ENCODE peak calls at places on chromosomes 11 and 22, in ten cellular contexts. S is CD4-positive, CD25-positive, alpha-beta regulatory T cell; F is lower lobe of right lung; L is aorta; R is pancreas; K is psoas muscle; Y is HCT116; O is left lung; E is body of pancreas; H is HepG2. Q is an unnamed sample.

GRCh38 chr11:11569936-11570491 is 51.8 kb downstream of the GALNT18 start:
- ATAC-seq in S (no peak), F (peak; percentile 81), L (peak; percentile 91), R (peak; percentile 81), K (peak; percentile 82), Y (no peak), O (peak; percentile 96), E (peak; percentile 62), H (peak; percentile 35), Q (peak; percentile 75)

GRCh38 chr11:102171101-102171500 is 60.9 kb downstream of the YAP1 start:
- ATAC-seq in S (no peak), F (no peak), L (peak; percentile 77), R (peak; percentile 51), K (no peak), Y (no peak), O (peak; percentile 48), E (peak; percentile 52), H (no peak), Q (peak; percentile 69)

GRCh38 chr11:3341298-3341697 is 37.6 kb downstream of the ZNF195 start:
- ATAC-seq in S (no peak), F (no peak), L (no peak), R (peak; percentile 77), K (no peak), Y (peak; percentile 55), O (peak; percentile 27), E (peak; percentile 52), H (peak; percentile 51), Q (no peak)

GRCh38 chr11:86978247-86978646 is 23.1 kb upstream of the FZD4 start:
- ATAC-seq in S (no peak), F (no peak), L (peak; percentile 47), R (peak; percentile 59), K (peak; percentile 74), Y (no peak), O (no peak), E (peak; percentile 36), H (no peak), Q (peak; percentile 76)

GRCh38 chr11:118912742-118913410 is 12.8 kb downstream of the BCL9L start:
- ATAC-seq in S (no peak), F (no peak), L (no peak), R (no peak), K (no peak), Y (no peak), O (peak; percentile 3), E (no peak), H (no peak), Q (no peak)

GRCh38 chr11:5420993-5421392 is 918 bp upstream of the OR51Q1 start:
- ATAC-seq in S (no peak), F (no peak), L (no peak), R (no peak), K (no peak), Y (peak; percentile 61), O (no peak), E (no peak), H (no peak), Q (no peak)

GRCh38 chr22:24696551-24697001 is 77.9 kb downstream of the PIWIL3 start:
- ATAC-seq in S (no peak), F (no peak), L (no peak), R (no peak), K (peak; percentile 31), Y (no peak), O (no peak), E (no peak), H (peak; percentile 34), Q (no peak)

GRCh38 chr11:134248910-134249480 is 4.2 kb downstream of the THYN1 start:
- ATAC-seq in S (no peak), F (no peak), L (no peak), R (no peak), K (no peak), Y (no peak), O (no peak), E (no peak), H (no peak), Q (no peak)

GRCh38 chr11:126194121-126194543 is 17.3 kb downstream of the RPUSD4 start:
- ATAC-seq in S (no peak), F (peak; percentile 47), L (peak; percentile 61), R (peak; percentile 84), K (no peak), Y (peak; percentile 82), O (peak; percentile 86), E (peak; percentile 60), H (no peak), Q (no peak)

GRCh38 chr11:11020747-11021149 is 162.9 kb upstream of the ZBED5 start:
- ATAC-seq in S (no peak), F (no peak), L (no peak), R (no peak), K (peak; percentile 37), Y (no peak), O (no peak), E (no peak), H (no peak), Q (no peak)

GRCh38 chr22:18935889-18936529 is at the start of gene PRODH:
- ATAC-seq in S (no peak), F (peak; percentile 79), L (no peak), R (peak; percentile 92), K (peak; percentile 82), Y (peak; percentile 97), O (peak; percentile 79), E (peak; percentile 74), H (peak; percentile 71), Q (peak; percentile 51)

GRCh38 chr22:37703906-37704305 is 7.1 kb downstream of the TRIOBP start:
- ATAC-seq in S (no peak), F (no peak), L (no peak), R (no peak), K (no peak), Y (no peak), O (no peak), E (no peak), H (no peak), Q (no peak)

GRCh38 chr11:117220568-117220967 is 11.3 kb downstream of the PCSK7 start:
- ATAC-seq in S (no peak), F (peak; percentile 31), L (peak; percentile 81), R (peak; percentile 46), K (peak; percentile 55), Y (no peak), O (peak; percentile 7), E (peak; percentile 49), H (no peak), Q (peak; percentile 52)

GRCh38 chr11:117219001-117219400 is 12.9 kb downstream of the PCSK7 start:
- ATAC-seq in S (no peak), F (no peak), L (no peak), R (peak; percentile 34), K (no peak), Y (no peak), O (no peak), E (no peak), H (no peak), Q (no peak)

GRCh38 chr11:117220999-117221774 is 10.7 kb downstream of the PCSK7 start:
- ATAC-seq in S (no peak), F (no peak), L (peak; percentile 22), R (peak; percentile 51), K (peak; percentile 83), Y (peak; percentile 3), O (peak; percentile 15), E (peak; percentile 25), H (no peak), Q (peak; percentile 64)

GRCh38 chr11:117219455-117219854 is 12.4 kb downstream of the PCSK7 start:
- ATAC-seq in S (no peak), F (no peak), L (no peak), R (no peak), K (no peak), Y (no peak), O (no peak), E (no peak), H (no peak), Q (no peak)

DNA sequence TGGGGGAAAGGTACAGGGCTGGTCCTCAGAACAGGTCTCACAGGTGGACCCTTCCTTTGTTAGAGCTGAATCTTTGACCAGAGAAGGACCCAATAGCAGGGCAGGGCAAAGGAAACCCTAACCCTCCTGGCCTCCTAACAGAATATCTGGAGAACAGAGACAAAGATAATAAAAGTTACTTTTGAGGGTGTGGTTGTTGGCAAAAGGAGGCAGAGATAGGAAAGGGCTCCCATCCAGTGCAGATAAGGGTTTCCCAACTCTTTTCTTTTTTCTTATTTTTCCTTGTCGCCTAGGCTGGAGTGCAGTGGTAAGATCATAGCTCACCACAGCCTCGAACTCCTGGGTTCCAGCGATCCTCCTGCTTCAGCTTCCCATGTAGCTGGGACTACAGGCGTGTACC is 11.9 kb downstream of the PCSK7 start:
- ATAC-seq in S (no peak), F (no peak), L (no peak), R (no peak), K (no peak), Y (no peak), O (no peak), E (no peak), H (no peak), Q (no peak)
- H3K36me3 ChIP-seq in S (peaks cover 94% of the 10 kb centered on the region), F (peaks cover 97% of the 10 kb centered on the region), L (no peaks in the 10 kb centered on the region), R (peaks cover 29% of the 10 kb centered on the region), K (peaks cover 70% of the 10 kb centered on the region), Y (peaks cover 14% of the 10 kb centered on the region), O (no peaks in the 10 kb centered on the region), E (no peaks in the 10 kb centered on the region), H (no peaks in the 10 kb centered on the region), Q (peaks cover 51% of the 10 kb centered on the region)

GRCh38 chr11:68683086-68683951 is 1.0 kb upstream of the GAL start:
- ATAC-seq in S (no peak), F (no peak), L (no peak), R (no peak), K (no peak), Y (no peak), O (no peak), E (no peak), H (no peak), Q (no peak)
- H3K36me3 ChIP-seq in S (no peaks in the 10 kb centered on the region), F (no peaks in the 10 kb centered on the region), L (no peaks in the 10 kb centered on the region), R (no peaks in the 10 kb centered on the region), K (no peaks in the 10 kb centered on the region), Y (no peaks in the 10 kb centered on the region), O (no peaks in the 10 kb centered on the region), E (no peaks in the 10 kb centered on the region), H (no peaks in the 10 kb centered on the region), Q (no peaks in the 10 kb centered on the region)

DNA sequence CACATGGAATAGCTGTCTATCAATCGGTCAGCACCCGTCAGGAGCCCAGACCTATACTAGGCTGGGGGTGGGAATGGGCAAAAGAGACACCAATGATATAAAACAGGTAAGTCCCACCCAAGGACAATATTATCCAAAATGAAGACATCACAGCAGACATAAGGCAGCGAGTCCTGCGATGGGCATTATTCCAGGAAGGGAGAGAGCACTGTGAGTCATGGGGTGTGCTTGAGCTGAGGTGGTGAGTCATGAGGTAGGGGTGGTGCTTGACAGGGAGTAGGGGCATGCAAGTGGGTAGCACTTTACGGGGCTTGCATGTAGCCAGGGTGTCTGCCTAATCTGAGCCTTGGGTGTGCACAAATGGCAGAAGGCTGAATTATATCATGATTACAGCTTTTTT is 605.0 kb upstream of the CADM1 start:
- ATAC-seq in S (no peak), F (peak; percentile 63), L (no peak), R (no peak), K (peak; percentile 59), Y (peak; percentile 40), O (peak; percentile 86), E (no peak), H (no peak), Q (no peak)
- H3K36me3 ChIP-seq in S (no peaks in the 10 kb centered on the region), F (no peaks in the 10 kb centered on the region), L (no peaks in the 10 kb centered on the region), R (no peaks in the 10 kb centered on the region), K (no peaks in the 10 kb centered on the region), Y (no peaks in the 10 kb centered on the region), O (no peaks in the 10 kb centered on the region), E (no peaks in the 10 kb centered on the region), H (no peaks in the 10 kb centered on the region), Q (no peaks in the 10 kb centered on the region)

DNA sequence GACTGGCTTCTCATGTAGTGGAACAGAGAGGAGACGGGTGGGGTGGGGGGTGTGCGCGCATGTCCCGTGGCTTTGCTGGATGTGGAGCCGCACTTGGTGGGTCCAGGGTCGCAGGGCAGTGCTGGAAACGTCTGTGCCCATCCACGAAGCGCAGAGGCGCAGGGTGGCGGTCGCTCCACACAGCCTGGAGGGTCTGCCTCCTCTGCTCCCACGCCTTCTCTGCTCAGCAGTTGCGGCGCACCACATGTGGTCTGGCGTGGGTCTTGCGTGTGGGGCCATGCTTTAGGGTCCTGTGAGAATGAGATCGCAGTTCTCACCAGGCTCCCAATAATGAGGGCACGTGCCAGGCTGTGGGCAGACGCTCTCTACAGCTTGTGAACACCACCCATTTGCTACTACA is 50.7 kb downstream of the MUC6 start:
- ATAC-seq in S (no peak), F (no peak), L (no peak), R (no peak), K (no peak), Y (no peak), O (no peak), E (no peak), H (no peak), Q (no peak)
- H3K36me3 ChIP-seq in S (peaks cover 71% of the 10 kb centered on the region), F (peaks cover 89% of the 10 kb centered on the region), L (no peaks in the 10 kb centered on the region), R (peaks cover 68% of the 10 kb centered on the region), K (peaks cover 87% of the 10 kb centered on the region), Y (peaks cover 32% of the 10 kb centered on the region), O (no peaks in the 10 kb centered on the region), E (peaks cover 10% of the 10 kb centered on the region), H (peaks cover 45% of the 10 kb centered on the region), Q (peaks cover 99% of the 10 kb centered on the region)